ENCODE peak calls at places on chromosomes 3 and 15, in eight cellular contexts. Z is endodermal cell; A is PC-3; U is dorsolateral prefrontal cortex; W is foreskin fibroblast; K is CD4-positive, alpha-beta memory T cell; G is DND-41; Y is mucosa of descending colon. Q is an unnamed sample.

GRCh38 chr3:121661376-121661775 is 673 bp upstream of the HCLS1 start:
- DNase-seq in Y (no peak), W (no peak), K (no peak), A (no peak), G (no peak), Z (no peak), U (no peak), Q (no peak)

GRCh38 chr3:129645291-129645690 is 38.8 kb upstream of the PLXND1 start:
- DNase-seq in K (no peak), Y (no peak), G (no peak), A (no peak), U (no peak), Z (no peak), W (no peak), Q (no peak)

GRCh38 chr15:99172171-99172570 is 67.3 kb downstream of the SYNM start:
- DNase-seq in A (no peak), K (no peak), Y (no peak), G (no peak), W (no peak), U (no peak), Z (no peak), Q (no peak)

GRCh38 chr3:174342206-174342605 is 516.9 kb upstream of the NAALADL2 start:
- DNase-seq in W (no peak), U (no peak), A (no peak), G (no peak), Z (no peak), Y (no peak), K (no peak), Q (no peak)

GRCh38 chr15:61228025-61228901 is 839 bp downstream of the RORA start:
- DNase-seq in Y (no peak), Z (peak), A (peak), K (no peak), G (no peak), W (peak), U (peak), Q (peak)

GRCh38 chr3:136979684-136980083 is 21.9 kb downstream of the IL20RB start:
- DNase-seq in Z (no peak), U (no peak), G (no peak), Y (no peak), A (no peak), W (peak), K (no peak), Q (no peak)

GRCh38 chr3:172629470-172629869 is 81.4 kb downstream of the NCEH1 start:
- DNase-seq in Z (no peak), W (no peak), K (no peak), Y (no peak), A (no peak), U (no peak), G (no peak), Q (no peak)

GRCh38 chr15:45187894-45188830 is at the start of gene SHF:
- DNase-seq in A (no peak), G (peak), U (peak), W (no peak), K (peak), Y (peak), Z (peak), Q (peak)

GRCh38 chr3:51830345-51830744 is 31.1 kb upstream of the IQCF2 start:
- DNase-seq in U (no peak), W (no peak), Z (no peak), K (no peak), Y (no peak), G (no peak), A (no peak), Q (no peak)

GRCh38 chr15:51494411-51495314 is 127.9 kb downstream of the DMXL2 start:
- DNase-seq in A (peak), Y (no peak), G (no peak), Z (no peak), K (no peak), W (no peak), U (no peak), Q (no peak)

GRCh38 chr3:129529436-129530210 is 1.2 kb downstream of the RHO start:
- DNase-seq in W (no peak), A (no peak), U (no peak), Z (no peak), Y (peak), G (no peak), K (no peak), Q (no peak)

GRCh38 chr3:165210727-165211126 is 14.5 kb upstream of the SLITRK3 start:
- DNase-seq in W (no peak), U (no peak), G (no peak), Y (no peak), K (no peak), Z (no peak), A (no peak), Q (no peak)

GRCh38 chr3:5366746-5367145 is 179.2 kb downstream of the EDEM1 start:
- DNase-seq in Z (no peak), A (no peak), G (no peak), K (no peak), Y (no peak), U (no peak), W (no peak), Q (no peak)

GRCh38 chr3:134059680-134060560 is 30.2 kb upstream of the SLCO2A1 start:
- DNase-seq in K (no peak), G (no peak), A (no peak), Z (peak), W (no peak), U (no peak), Y (no peak), Q (no peak)

GRCh38 chr3:50665603-50666115 is 9.1 kb upstream of the DOCK3 start:
- DNase-seq in Z (peak), G (no peak), W (no peak), Y (no peak), K (no peak), A (no peak), U (no peak), Q (no peak)

GRCh38 chr15:31828594-31828993 is 201.7 kb upstream of the CHRNA7 start:
- DNase-seq in K (no peak), G (no peak), A (no peak), Z (no peak), W (no peak), Y (no peak), U (no peak), Q (no peak)

GRCh38 chr3:55327131-55327920 is 159.8 kb downstream of the WNT5A start:
- DNase-seq in A (no peak), Y (no peak), U (no peak), W (peak), G (no peak), Z (no peak), K (no peak), Q (no peak)

GRCh38 chr3:129747982-129748381 is 141.5 kb upstream of the PLXND1 start:
- DNase-seq in Z (no peak), Y (no peak), U (no peak), G (no peak), W (no peak), A (no peak), K (no peak), Q (no peak)

GRCh38 chr3:61847784-61848462 is 286.6 kb downstream of the PTPRG start:
- DNase-seq in G (no peak), K (no peak), Z (peak), U (peak), W (peak), A (no peak), Y (peak), Q (peak)

GRCh38 chr3:150302246-150302645 is 105.9 kb upstream of the TSC22D2 start:
- DNase-seq in W (peak), U (no peak), K (no peak), Y (no peak), G (no peak), A (no peak), Z (no peak), Q (no peak)

DNA sequence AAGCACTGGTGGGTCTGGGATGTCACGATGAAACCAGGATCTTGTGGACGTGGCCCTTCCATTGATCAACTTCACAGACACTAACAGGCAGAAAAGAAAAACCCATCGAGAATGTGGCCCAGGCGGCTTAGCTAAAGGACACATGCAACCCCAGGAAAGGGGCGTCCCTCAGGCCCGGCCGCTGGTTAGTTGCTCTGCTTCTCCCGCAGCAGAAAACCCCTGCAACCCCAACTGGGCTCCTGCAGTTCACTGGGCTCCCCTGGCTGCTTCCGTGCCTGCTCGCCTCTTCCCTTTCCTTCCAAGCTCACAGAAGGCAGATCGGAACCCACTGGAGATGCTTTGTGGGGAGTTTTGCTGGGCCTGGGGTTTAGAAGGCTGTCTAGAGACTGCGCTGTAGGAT is 1.1 kb downstream of the GASK1A start:
- DNase-seq in Y (no peak), Z (peak), G (no peak), U (no peak), W (no peak), A (no peak), K (no peak), Q (no peak)
- H3K4me3 ChIP-seq in Y (no peak), Z (peak), G (no peak), U (peak), W (peak), A (peak), K (no peak), Q (no peak)

GRCh38 chr3:42590989-42591756 is 513 bp downstream of the SS18L2 start:
- DNase-seq in Y (peak), W (no peak), K (no peak), G (no peak), U (no peak), A (no peak), Z (peak), Q (peak)

GRCh38 chr3:42591811-42592210 is 1.2 kb downstream of the SS18L2 start:
- DNase-seq in A (peak), U (no peak), K (no peak), G (no peak), Y (no peak), W (no peak), Z (no peak), Q (no peak)

GRCh38 chr3:42593635-42594034 is 3.0 kb downstream of the SS18L2 start:
- DNase-seq in Y (no peak), A (no peak), K (no peak), Z (no peak), U (no peak), G (no peak), W (no peak), Q (no peak)

GRCh38 chr3:42588625-42589024 is 2.0 kb upstream of the SS18L2 start:
- DNase-seq in G (no peak), A (no peak), Z (no peak), K (no peak), U (no peak), W (no peak), Y (no peak), Q (no peak)

GRCh38 chr3:42589382-42590109 is 1.1 kb upstream of the SS18L2 start:
- DNase-seq in K (peak), W (no peak), Y (no peak), G (no peak), U (no peak), A (no peak), Z (peak), Q (no peak)
- H3K4me3 ChIP-seq in K (peak), W (peak), Y (no peak), G (peak), U (peak), A (peak), Z (peak), Q (peak)

DNA sequence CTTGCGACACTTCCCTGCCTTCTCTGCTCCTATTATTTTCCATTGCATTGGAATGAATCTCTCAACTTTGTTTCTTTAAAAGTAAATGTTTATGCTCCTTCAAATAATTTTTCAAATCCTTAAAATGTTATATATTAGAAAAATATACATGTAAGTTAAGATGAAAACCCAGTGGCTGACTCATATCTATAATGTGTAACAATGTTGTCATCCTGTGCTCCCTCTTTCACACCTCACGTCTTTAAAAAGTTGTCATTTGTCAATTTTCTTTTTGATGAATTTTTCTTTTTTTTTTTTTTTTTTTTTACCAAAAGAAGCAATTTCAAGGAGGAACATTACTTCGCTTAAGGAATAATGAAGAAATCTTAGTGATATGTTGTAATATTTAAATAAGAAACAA is 3.7 kb downstream of the RBMS3 start:
- DNase-seq in G (no peak), Y (no peak), W (no peak), U (no peak), K (no peak), A (no peak), Z (no peak), Q (no peak)
- H3K4me3 ChIP-seq in G (no peak), Y (no peak), W (peak), U (peak), K (no peak), A (peak), Z (no peak), Q (peak)

GRCh38 chr3:17749705-17750293 is 7.4 kb upstream of the TBC1D5 start:
- DNase-seq in K (no peak), A (no peak), G (no peak), Y (no peak), W (no peak), Z (no peak), U (no peak), Q (no peak)

GRCh38 chr3:17755836-17756235 is 13.4 kb upstream of the TBC1D5 start:
- DNase-seq in G (no peak), K (no peak), Z (no peak), U (no peak), A (no peak), W (no peak), Y (no peak), Q (no peak)

GRCh38 chr3:17752441-17752840 is 10.0 kb upstream of the TBC1D5 start:
- DNase-seq in A (no peak), Z (no peak), G (no peak), W (no peak), Y (no peak), U (no peak), K (no peak), Q (no peak)

GRCh38 chr3:17752851-17753250 is 10.4 kb upstream of the TBC1D5 start:
- DNase-seq in W (no peak), G (no peak), Z (no peak), U (no peak), A (no peak), K (no peak), Y (no peak), Q (no peak)

DNA sequence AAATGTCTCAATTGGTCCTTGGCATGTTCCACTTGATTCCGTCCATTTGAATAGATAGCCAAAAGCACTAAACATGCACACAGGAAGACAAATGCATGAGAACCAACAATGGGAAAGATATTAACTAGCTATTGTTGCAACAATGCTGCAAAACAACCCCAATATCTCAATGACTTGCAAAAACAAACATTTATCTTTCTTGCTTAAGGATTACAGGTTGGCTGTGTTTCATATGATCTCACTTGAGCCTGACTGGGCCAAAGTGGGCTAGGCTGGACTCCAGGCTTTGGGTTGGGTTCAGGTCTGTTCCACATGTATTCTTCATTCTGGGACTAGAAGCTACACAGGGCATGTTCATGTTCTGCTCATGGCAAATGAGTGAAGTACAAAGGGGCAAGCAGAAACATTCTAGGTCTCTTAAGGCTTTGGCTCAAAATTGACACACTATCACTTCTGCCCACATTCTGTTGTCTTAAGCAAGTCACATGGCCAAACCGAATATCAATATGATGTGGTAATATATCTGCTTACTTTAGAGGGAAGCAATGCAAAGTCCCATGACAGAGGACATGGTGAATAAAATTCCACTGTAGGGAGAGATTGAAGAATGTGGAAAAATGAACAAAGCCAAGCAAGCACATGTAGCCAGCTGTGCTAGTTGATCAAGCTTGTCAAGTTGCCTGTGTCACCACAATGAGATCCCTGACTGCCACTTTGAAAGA is 11.0 kb upstream of the TBC1D5 start:
- DNase-seq in Z (no peak), Y (no peak), W (no peak), G (no peak), K (no peak), A (no peak), U (no peak), Q (no peak)
- H3K4me3 ChIP-seq in Z (no peak), Y (no peak), W (no peak), G (no peak), K (no peak), A (no peak), U (no peak), Q (no peak)

GRCh38 chr3:185207931-185208746 is 45.7 kb downstream of the EHHADH start:
- DNase-seq in U (no peak), Z (no peak), W (peak), Y (no peak), G (no peak), A (peak), K (no peak), Q (no peak)
- H3K4me3 ChIP-seq in U (no peak), Z (no peak), W (no peak), Y (no peak), G (no peak), A (no peak), K (no peak), Q (no peak)

DNA sequence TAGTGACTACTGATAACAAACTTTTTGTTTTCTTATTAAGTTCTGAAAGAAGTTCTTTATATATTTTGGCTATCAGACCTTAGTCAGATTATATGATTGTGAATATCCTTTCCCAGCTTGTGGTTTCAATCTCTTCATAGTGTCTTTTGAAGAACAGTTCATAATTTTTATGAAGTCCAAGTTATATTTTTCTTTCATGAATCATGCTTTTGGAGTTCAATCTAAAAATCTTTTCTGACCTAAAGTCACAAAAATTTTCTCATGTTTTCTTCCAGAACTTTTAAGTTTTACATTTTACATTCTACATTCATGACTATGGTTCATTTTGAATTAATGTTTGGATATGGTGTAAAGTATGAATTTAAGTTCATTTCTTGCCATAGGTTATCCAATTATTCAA is 34.2 kb upstream of the OCA2 start:
- DNase-seq in Z (no peak), K (no peak), G (no peak), Y (no peak), A (no peak), U (no peak), W (no peak), Q (no peak)
- H3K4me3 ChIP-seq in Z (no peak), K (no peak), G (no peak), Y (no peak), A (no peak), U (no peak), W (no peak), Q (no peak)

GRCh38 chr15:69015591-69015990 is 1.1 kb downstream of the NOX5 start:
- DNase-seq in Y (no peak), G (no peak), K (no peak), Z (no peak), A (no peak), U (no peak), W (no peak), Q (no peak)
- H3K4me3 ChIP-seq in Y (no peak), G (no peak), K (no peak), Z (no peak), A (no peak), U (no peak), W (no peak), Q (no peak)